ENCODE peak calls at places on chromosomes 2 and 18, in six cellular contexts. Y is psoas muscle, S is Peyer's patch, U is fibroblast of pulmonary artery, G is retinal pigment epithelial cell, A is WTC11. T is an unnamed sample.
A peak's percentile ranks its signal among the peaks of the same experiment; 100 is the strongest.

GRCh38 chr2:96131152-96131817 is 7.0 kb downstream of the ASTL start:
- DNase-seq in Y (no peak), S (no peak), U (no peak), G (no peak), A (no peak), T (no peak)

GRCh38 chr18:31954349-31954748 is 11.4 kb upstream of the TRAPPC8 start:
- DNase-seq in Y (no peak), S (peak; percentile 90), U (peak; percentile 25), G (no peak), A (no peak), T (no peak)

GRCh38 chr2:20972110-20972509 is 71.8 kb downstream of the APOB start:
- DNase-seq in Y (no peak), S (no peak), U (no peak), G (no peak), A (no peak), T (no peak)

GRCh38 chr18:58247363-58247834 is 203.4 kb downstream of the NEDD4L start:
- DNase-seq in Y (peak; percentile 51), S (no peak), U (peak; percentile 45), G (no peak), A (peak; percentile 38), T (no peak)

GRCh38 chr2:64359892-64360657 is 93.9 kb upstream of the LGALSL start:
- DNase-seq in Y (peak; percentile 83), S (peak; percentile 91), U (peak; percentile 92), G (peak; percentile 79), A (peak; percentile 22), T (no peak)

GRCh38 chr2:3704647-3705046 is 1.3 kb downstream of the DCDC2C start:
- DNase-seq in Y (no peak), S (no peak), U (no peak), G (no peak), A (no peak), T (no peak)

GRCh38 chr18:33878213-33878612 is 300.2 kb downstream of the ASXL3 start:
- DNase-seq in Y (no peak), S (no peak), U (no peak), G (no peak), A (no peak), T (no peak)

GRCh38 chr2:227324671-227325055 is 388 bp upstream of the MFF start:
- DNase-seq in Y (no peak), S (no peak), U (no peak), G (no peak), A (no peak), T (no peak)

GRCh38 chr2:174217883-174218282 is 30.4 kb downstream of the OLA1 start:
- DNase-seq in Y (no peak), S (no peak), U (no peak), G (peak; percentile 7), A (no peak), T (no peak)

GRCh38 chr2:23703037-23703582 is 223.8 kb downstream of the ATAD2B start:
- DNase-seq in Y (peak; percentile 33), S (no peak), U (no peak), G (no peak), A (no peak), T (no peak)

GRCh38 chr2:98910349-98911125 is 25.5 kb downstream of the CRACDL start:
- DNase-seq in Y (no peak), S (no peak), U (no peak), G (no peak), A (no peak), T (no peak)

GRCh38 chr2:3459185-3460015 is 59.9 kb downstream of the ADI1 start:
- DNase-seq in Y (peak; percentile 87), S (no peak), U (no peak), G (no peak), A (no peak), T (no peak)

GRCh38 chr2:153235516-153235915 is 243.0 kb downstream of the RPRM start:
- DNase-seq in Y (no peak), S (no peak), U (no peak), G (no peak), A (no peak), T (no peak)

GRCh38 chr2:230865766-230866703 is 1.3 kb downstream of the ITM2C start:
- DNase-seq in Y (peak; percentile 62), S (peak; percentile 86), U (peak; percentile 27), G (no peak), A (peak; percentile 50), T (no peak)

GRCh38 chr2:236049981-236050380 is 118.2 kb downstream of the GBX2 start:
- DNase-seq in Y (no peak), S (peak; percentile 7), U (no peak), G (no peak), A (no peak), T (no peak)

GRCh38 chr18:48841381-48842258 is 109.1 kb downstream of the SMAD7 start:
- DNase-seq in Y (peak; percentile 74), S (no peak), U (peak; percentile 79), G (no peak), A (no peak), T (no peak)

GRCh38 chr2:135113322-135113721 is 61.2 kb downstream of the RAB3GAP1 start:
- DNase-seq in Y (no peak), S (no peak), U (no peak), G (no peak), A (no peak), T (no peak)

GRCh38 chr2:45992746-45993475 is 304.3 kb upstream of the EPAS1 start:
- DNase-seq in Y (no peak), S (no peak), U (no peak), G (no peak), A (no peak), T (no peak)

GRCh38 chr2:143489135-143489534 is 359.9 kb downstream of the ARHGAP15 start:
- DNase-seq in Y (no peak), S (no peak), U (peak; percentile 87), G (peak; percentile 89), A (no peak), T (no peak)

GRCh38 chr2:223976635-223977226 is 19.5 kb downstream of the MRPL44 start:
- DNase-seq in Y (no peak), S (no peak), U (peak; percentile 69), G (no peak), A (no peak), T (no peak)

GRCh38 chr2:133434962-133435668 is 133.1 kb downstream of the NCKAP5 start:
- DNase-seq in Y (no peak), S (no peak), U (peak; percentile 67), G (peak; percentile 85), A (no peak), T (no peak)

GRCh38 chr2:54535599-54536195 is 79.6 kb downstream of the SPTBN1 start:
- DNase-seq in Y (peak; percentile 67), S (no peak), U (no peak), G (no peak), A (no peak), T (no peak)

GRCh38 chr2:85765081-85765731 is 11.4 kb downstream of the ATOH8 start:
- DNase-seq in Y (no peak), S (no peak), U (no peak), G (no peak), A (peak; percentile 63), T (no peak)

GRCh38 chr2:233974530-233975071 is 57.4 kb downstream of the TRPM8 start:
- DNase-seq in Y (peak; percentile 70), S (no peak), U (peak; percentile 87), G (peak; percentile 97), A (no peak), T (no peak)

GRCh38 chr2:120773186-120773800 is 37.6 kb downstream of the GLI2 start:
- DNase-seq in Y (peak; percentile 24), S (no peak), U (no peak), G (no peak), A (no peak), T (no peak)

GRCh38 chr2:85911836-85912692 is 23.3 kb upstream of the ST3GAL5 start:
- DNase-seq in Y (no peak), S (no peak), U (peak; percentile 86), G (peak; percentile 73), A (no peak), T (no peak)

GRCh38 chr2:231238694-231239093 is 40.3 kb downstream of the ARMC9 start:
- DNase-seq in Y (no peak), S (no peak), U (no peak), G (no peak), A (no peak), T (no peak)

GRCh38 chr2:101983928-101984327 is 7.8 kb upstream of the IL1R2 start:
- DNase-seq in Y (no peak), S (no peak), U (peak; percentile 48), G (no peak), A (no peak), T (no peak)

GRCh38 chr2:234003972-234004617 is 46.4 kb upstream of the SPP2 start:
- DNase-seq in Y (peak; percentile 60), S (no peak), U (peak; percentile 86), G (peak; percentile 77), A (no peak), T (no peak)

GRCh38 chr18:22318745-22319407 is 98.8 kb downstream of the CTAGE1 start:
- DNase-seq in Y (no peak), S (no peak), U (peak; percentile 79), G (peak; percentile 26), A (no peak), T (no peak)

GRCh38 chr2:232367591-232368233 is 10.8 kb upstream of the ALPP start:
- DNase-seq in Y (no peak), S (peak; percentile 42), U (no peak), G (no peak), A (peak; percentile 83), T (no peak)
- TF ChIP-seq CTCF in Y (no peak), S (no peak), U (peak; percentile 8), G (peak; percentile 21), A (peak; percentile 47), T (no peak)

GRCh38 chr2:229821353-229821752 is 100.5 kb downstream of the TRIP12 start:
- DNase-seq in Y (no peak), S (no peak), U (no peak), G (no peak), A (no peak), T (no peak)

GRCh38 chr2:229825476-229825875 is 96.3 kb downstream of the TRIP12 start:
- DNase-seq in Y (no peak), S (no peak), U (no peak), G (no peak), A (no peak), T (no peak)
- TF ChIP-seq CTCF in Y (no peak), S (no peak), U (no peak), G (no peak), A (no peak), T (no peak)

GRCh38 chr2:100870652-100871531 is 51.0 kb downstream of the NPAS2 start:
- DNase-seq in Y (no peak), S (peak; percentile 54), U (no peak), G (no peak), A (peak; percentile 38), T (no peak)
- TF ChIP-seq CTCF in Y (no peak), S (no peak), U (peak; percentile 24), G (peak; percentile 40), A (no peak), T (no peak)

GRCh38 chr2:114754907-114755563 is 312.6 kb downstream of the DPP10 start:
- DNase-seq in Y (no peak), S (no peak), U (no peak), G (no peak), A (no peak), T (no peak)
- TF ChIP-seq CTCF in Y (no peak), S (no peak), U (no peak), G (no peak), A (no peak), T (no peak)